ENCODE peak calls at places on chromosomes 3 and 15, in five cellular contexts. One of them, this sample, is unnamed.
A peak's percentile ranks its signal among the peaks of the same experiment; 100 is the strongest.

GRCh38 chr3:134362670-134363380 is 11.4 kb downstream of the AMOTL2 start:
- DNase-seq in activated CD4-positive, alpha-beta T cell treated with anti-CD3 and anti-CD28 coated beads, Interleukin-2, amount 50 U/mL, for 1 hour: no peak
- DNase-seq in stimulated activated CD4-positive, alpha-beta T cell treated with anti-CD3 and anti-CD28 coated beads, Interleukin-2, amount 100 ng/mL, for 48 hours: no peak
- DNase-seq in activated effector memory CD4-positive, alpha-beta T cell treated with anti-CD3 and anti-CD28 coated beads, Interleukin-2, amount 50 U/mL, for 16 hours: peak; percentile 53
- DNase-seq in stimulated activated CD8-positive, alpha-beta memory T cell treated with anti-CD3 and anti-CD28 coated beads, Interleukin-12 subunit alpha, Interleukin-12 subunit beta, amount 100 ng/mL, for 1 hour: no peak
- DNase-seq in this sample: no peak

GRCh38 chr3:127535106-127535785 is 55.3 kb downstream of the TPRA1 start:
- DNase-seq in activated effector memory CD4-positive, alpha-beta T cell treated with anti-CD3 and anti-CD28 coated beads, Interleukin-2, amount 50 U/mL, for 16 hours: peak; percentile 55
- DNase-seq in activated CD4-positive, alpha-beta T cell treated with anti-CD3 and anti-CD28 coated beads, Interleukin-2, amount 50 U/mL, for 1 hour: no peak
- DNase-seq in stimulated activated CD4-positive, alpha-beta T cell treated with anti-CD3 and anti-CD28 coated beads, Interleukin-2, amount 100 ng/mL, for 48 hours: no peak
- DNase-seq in stimulated activated CD8-positive, alpha-beta memory T cell treated with anti-CD3 and anti-CD28 coated beads, Interleukin-12 subunit alpha, Interleukin-12 subunit beta, amount 100 ng/mL, for 1 hour: no peak
- DNase-seq in this sample: no peak

GRCh38 chr3:18558526-18558925 is 133.4 kb upstream of the SATB1 start:
- DNase-seq in stimulated activated CD4-positive, alpha-beta T cell treated with anti-CD3 and anti-CD28 coated beads, Interleukin-2, amount 100 ng/mL, for 48 hours: no peak
- DNase-seq in activated CD4-positive, alpha-beta T cell treated with anti-CD3 and anti-CD28 coated beads, Interleukin-2, amount 50 U/mL, for 1 hour: no peak
- DNase-seq in stimulated activated CD8-positive, alpha-beta memory T cell treated with anti-CD3 and anti-CD28 coated beads, Interleukin-12 subunit alpha, Interleukin-12 subunit beta, amount 100 ng/mL, for 1 hour: no peak
- DNase-seq in activated effector memory CD4-positive, alpha-beta T cell treated with anti-CD3 and anti-CD28 coated beads, Interleukin-2, amount 50 U/mL, for 16 hours: no peak
- DNase-seq in this sample: no peak

GRCh38 chr3:122151480-122151879 is 32.0 kb upstream of the CASR start:
- DNase-seq in stimulated activated CD8-positive, alpha-beta memory T cell treated with anti-CD3 and anti-CD28 coated beads, Interleukin-12 subunit alpha, Interleukin-12 subunit beta, amount 100 ng/mL, for 1 hour: no peak
- DNase-seq in stimulated activated CD4-positive, alpha-beta T cell treated with anti-CD3 and anti-CD28 coated beads, Interleukin-2, amount 100 ng/mL, for 48 hours: no peak
- DNase-seq in activated CD4-positive, alpha-beta T cell treated with anti-CD3 and anti-CD28 coated beads, Interleukin-2, amount 50 U/mL, for 1 hour: no peak
- DNase-seq in activated effector memory CD4-positive, alpha-beta T cell treated with anti-CD3 and anti-CD28 coated beads, Interleukin-2, amount 50 U/mL, for 16 hours: no peak
- DNase-seq in this sample: no peak

GRCh38 chr15:88303455-88303854 is 46.9 kb upstream of the NTRK3 start:
- DNase-seq in stimulated activated CD4-positive, alpha-beta T cell treated with anti-CD3 and anti-CD28 coated beads, Interleukin-2, amount 100 ng/mL, for 48 hours: no peak
- DNase-seq in activated effector memory CD4-positive, alpha-beta T cell treated with anti-CD3 and anti-CD28 coated beads, Interleukin-2, amount 50 U/mL, for 16 hours: no peak
- DNase-seq in activated CD4-positive, alpha-beta T cell treated with anti-CD3 and anti-CD28 coated beads, Interleukin-2, amount 50 U/mL, for 1 hour: no peak
- DNase-seq in stimulated activated CD8-positive, alpha-beta memory T cell treated with anti-CD3 and anti-CD28 coated beads, Interleukin-12 subunit alpha, Interleukin-12 subunit beta, amount 100 ng/mL, for 1 hour: no peak
- DNase-seq in this sample: no peak

GRCh38 chr15:33150993-33151392 is 43.5 kb downstream of the FMN1 start:
- DNase-seq in stimulated activated CD8-positive, alpha-beta memory T cell treated with anti-CD3 and anti-CD28 coated beads, Interleukin-12 subunit alpha, Interleukin-12 subunit beta, amount 100 ng/mL, for 1 hour: no peak
- DNase-seq in activated CD4-positive, alpha-beta T cell treated with anti-CD3 and anti-CD28 coated beads, Interleukin-2, amount 50 U/mL, for 1 hour: no peak
- DNase-seq in stimulated activated CD4-positive, alpha-beta T cell treated with anti-CD3 and anti-CD28 coated beads, Interleukin-2, amount 100 ng/mL, for 48 hours: no peak
- DNase-seq in activated effector memory CD4-positive, alpha-beta T cell treated with anti-CD3 and anti-CD28 coated beads, Interleukin-2, amount 50 U/mL, for 16 hours: no peak
- DNase-seq in this sample: no peak

GRCh38 chr3:49704629-49705028 is 14.9 kb downstream of the AMIGO3 start:
- DNase-seq in activated CD4-positive, alpha-beta T cell treated with anti-CD3 and anti-CD28 coated beads, Interleukin-2, amount 50 U/mL, for 1 hour: no peak
- DNase-seq in stimulated activated CD4-positive, alpha-beta T cell treated with anti-CD3 and anti-CD28 coated beads, Interleukin-2, amount 100 ng/mL, for 48 hours: no peak
- DNase-seq in activated effector memory CD4-positive, alpha-beta T cell treated with anti-CD3 and anti-CD28 coated beads, Interleukin-2, amount 50 U/mL, for 16 hours: no peak
- DNase-seq in stimulated activated CD8-positive, alpha-beta memory T cell treated with anti-CD3 and anti-CD28 coated beads, Interleukin-12 subunit alpha, Interleukin-12 subunit beta, amount 100 ng/mL, for 1 hour: no peak
- DNase-seq in this sample: no peak

GRCh38 chr3:86801921-86802320 is 189.0 kb downstream of the VGLL3 start:
- DNase-seq in stimulated activated CD8-positive, alpha-beta memory T cell treated with anti-CD3 and anti-CD28 coated beads, Interleukin-12 subunit alpha, Interleukin-12 subunit beta, amount 100 ng/mL, for 1 hour: no peak
- DNase-seq in activated CD4-positive, alpha-beta T cell treated with anti-CD3 and anti-CD28 coated beads, Interleukin-2, amount 50 U/mL, for 1 hour: no peak
- DNase-seq in activated effector memory CD4-positive, alpha-beta T cell treated with anti-CD3 and anti-CD28 coated beads, Interleukin-2, amount 50 U/mL, for 16 hours: no peak
- DNase-seq in stimulated activated CD4-positive, alpha-beta T cell treated with anti-CD3 and anti-CD28 coated beads, Interleukin-2, amount 100 ng/mL, for 48 hours: no peak
- DNase-seq in this sample: no peak

GRCh38 chr3:127531821-127532220 is 58.7 kb downstream of the TPRA1 start:
- DNase-seq in stimulated activated CD8-positive, alpha-beta memory T cell treated with anti-CD3 and anti-CD28 coated beads, Interleukin-12 subunit alpha, Interleukin-12 subunit beta, amount 100 ng/mL, for 1 hour: no peak
- DNase-seq in stimulated activated CD4-positive, alpha-beta T cell treated with anti-CD3 and anti-CD28 coated beads, Interleukin-2, amount 100 ng/mL, for 48 hours: no peak
- DNase-seq in activated effector memory CD4-positive, alpha-beta T cell treated with anti-CD3 and anti-CD28 coated beads, Interleukin-2, amount 50 U/mL, for 16 hours: peak; percentile 42
- DNase-seq in activated CD4-positive, alpha-beta T cell treated with anti-CD3 and anti-CD28 coated beads, Interleukin-2, amount 50 U/mL, for 1 hour: no peak
- DNase-seq in this sample: no peak

GRCh38 chr3:160822931-160823330 is 66.9 kb downstream of the PPM1L start:
- DNase-seq in activated effector memory CD4-positive, alpha-beta T cell treated with anti-CD3 and anti-CD28 coated beads, Interleukin-2, amount 50 U/mL, for 16 hours: no peak
- DNase-seq in stimulated activated CD8-positive, alpha-beta memory T cell treated with anti-CD3 and anti-CD28 coated beads, Interleukin-12 subunit alpha, Interleukin-12 subunit beta, amount 100 ng/mL, for 1 hour: no peak
- DNase-seq in stimulated activated CD4-positive, alpha-beta T cell treated with anti-CD3 and anti-CD28 coated beads, Interleukin-2, amount 100 ng/mL, for 48 hours: no peak
- DNase-seq in activated CD4-positive, alpha-beta T cell treated with anti-CD3 and anti-CD28 coated beads, Interleukin-2, amount 50 U/mL, for 1 hour: no peak
- DNase-seq in this sample: no peak